ENCODE peak calls at places on chromosomes 3 and 15, in five cellular contexts. B, E, D, C and H are unnamed samples.

GRCh38 chr3:126948980-126949535 is 33.9 kb upstream of the PLXNA1 start:
- DNase-seq in B (no peak), C (no peak), D (no peak), E (no peak), H (no peak)

GRCh38 chr3:129974451-129975331 is at the start of gene TRH:
- DNase-seq in B (no peak), E (no peak), D (no peak), C (no peak), H (no peak)

GRCh38 chr3:188338081-188338480 is 184.1 kb downstream of the LPP start:
- DNase-seq in B (no peak), E (no peak), D (no peak), C (no peak), H (no peak)

GRCh38 chr3:151863611-151864010 is 9.8 kb upstream of the SUCNR1 start:
- DNase-seq in D (no peak), C (peak; percentile 55), E (no peak), B (no peak), H (no peak)

GRCh38 chr3:82012775-82013174 is 251.3 kb upstream of the GBE1 start:
- DNase-seq in D (no peak), E (no peak), B (no peak), C (no peak), H (no peak)

GRCh38 chr3:156483961-156484787 is 70.7 kb downstream of the SSR3 start:
- DNase-seq in B (peak; percentile 69), C (peak; percentile 75), D (no peak), E (no peak), H (no peak)

GRCh38 chr3:126986001-126986400 is 3.1 kb downstream of the PLXNA1 start:
- DNase-seq in D (no peak), C (peak; percentile 30), B (no peak), E (no peak), H (no peak)

GRCh38 chr3:79351693-79352092 is 416.1 kb downstream of the ROBO1 start:
- DNase-seq in D (no peak), B (no peak), E (no peak), C (no peak), H (no peak)

GRCh38 chr3:74167926-74168325 is 446.5 kb downstream of the CNTN3 start:
- DNase-seq in D (no peak), E (no peak), B (no peak), C (no peak), H (no peak)

GRCh38 chr15:50943623-50944022 is 35.1 kb downstream of the AP4E1 start:
- DNase-seq in D (no peak), E (no peak), C (no peak), B (no peak), H (no peak)

GRCh38 chr3:144229237-144229830 is 257.7 kb downstream of the DIPK2A start:
- DNase-seq in B (no peak), C (peak; percentile 27), E (no peak), D (no peak), H (no peak)

GRCh38 chr3:61847784-61848462 is 286.6 kb downstream of the PTPRG start:
- DNase-seq in C (peak; percentile 80), B (no peak), D (peak; percentile 86), E (peak; percentile 31), H (no peak)

GRCh38 chr3:61922118-61922517 is 360.7 kb downstream of the PTPRG start:
- DNase-seq in C (no peak), B (no peak), D (no peak), E (no peak), H (no peak)

GRCh38 chr15:84671211-84671610 is 13.2 kb upstream of the NMB start:
- DNase-seq in D (no peak), B (no peak), C (peak; percentile 84), E (no peak), H (no peak)

GRCh38 chr3:185688808-185689207 is 102.7 kb downstream of the SENP2 start:
- DNase-seq in C (peak; percentile 90), D (no peak), B (no peak), E (no peak), H (no peak)

GRCh38 chr15:79365765-79366164 is 54.9 kb downstream of the TMED3 start:
- DNase-seq in C (no peak), B (no peak), D (no peak), E (no peak), H (no peak)

GRCh38 chr15:78049691-78050440 is 27.6 kb downstream of the TBC1D2B start:
- DNase-seq in D (peak; percentile 48), E (no peak), C (peak; percentile 62), B (peak; percentile 70), H (no peak)

GRCh38 chr15:90826886-90827435 is 41.4 kb upstream of the FURIN start:
- DNase-seq in E (no peak), C (no peak), B (no peak), D (no peak), H (no peak)

GRCh38 chr15:71599404-71600225 is 210.7 kb upstream of the NR2E3 start:
- DNase-seq in D (no peak), B (no peak), C (no peak), E (no peak), H (no peak)

GRCh38 chr3:12893247-12893646 is 51.9 kb upstream of the RPL32 start:
- DNase-seq in B (no peak), E (no peak), D (no peak), C (no peak), H (no peak)

GRCh38 chr15:80710635-80711553 is 15.8 kb downstream of the ABHD17C start:
- DNase-seq in D (no peak), B (no peak), E (no peak), C (no peak), H (no peak)

GRCh38 chr3:172210355-172210754 is 171.0 kb downstream of the FNDC3B start:
- DNase-seq in D (no peak), C (peak; percentile 53), E (no peak), B (no peak), H (no peak)

GRCh38 chr3:1987983-1988382 is 110.7 kb upstream of the CNTN4 start:
- DNase-seq in C (peak; percentile 1), B (no peak), E (no peak), D (no peak), H (no peak)

GRCh38 chr15:66611257-66612053 is 45.7 kb upstream of the LCTL start:
- DNase-seq in B (no peak), D (no peak), E (no peak), C (no peak), H (no peak)

GRCh38 chr3:17301271-17301670 is 416.5 kb downstream of the PLCL2 start:
- DNase-seq in C (no peak), D (no peak), B (no peak), E (no peak), H (no peak)

GRCh38 chr3:43006825-43007224 is 27.7 kb downstream of the GASK1A start:
- DNase-seq in E (no peak), C (no peak), D (no peak), B (no peak), H (no peak)

GRCh38 chr3:43012189-43012588 is 33.1 kb downstream of the GASK1A start:
- DNase-seq in E (no peak), B (no peak), D (no peak), C (no peak), H (no peak)

GRCh38 chr3:43013256-43013655 is 34.1 kb downstream of the GASK1A start:
- DNase-seq in C (no peak), D (no peak), E (no peak), B (no peak), H (no peak)

GRCh38 chr3:43011638-43012037 is 32.5 kb downstream of the GASK1A start:
- DNase-seq in E (no peak), D (no peak), C (no peak), B (no peak), H (no peak)

GRCh38 chr3:43009547-43009946 is 30.4 kb downstream of the GASK1A start:
- DNase-seq in B (no peak), D (no peak), C (no peak), E (no peak), H (no peak)
- TF ChIP-seq CTCF in B (no peak), D (no peak), C (no peak), E (no peak), H (no peak)

DNA sequence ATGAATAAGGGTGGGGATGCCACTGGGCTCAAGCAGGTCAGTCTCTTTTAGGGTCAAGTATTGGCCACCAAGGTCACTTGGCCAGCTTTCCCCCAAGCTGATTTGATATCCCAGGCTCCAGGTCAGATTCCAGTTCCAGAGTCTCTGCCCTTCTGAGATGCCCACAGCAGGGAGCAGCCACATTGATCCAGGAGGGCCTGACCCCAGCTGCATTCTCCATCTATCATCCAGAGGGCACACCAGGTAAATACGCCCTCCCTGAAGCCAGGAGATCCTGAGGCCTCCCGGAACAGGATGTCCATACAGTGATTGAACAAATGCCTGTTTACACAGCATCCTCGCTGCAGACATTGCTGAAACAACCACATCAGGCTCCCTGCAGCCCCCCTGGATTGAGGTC is 264.6 kb upstream of the TLE3 start:
- DNase-seq in C (no peak), E (no peak), B (no peak), D (no peak), H (no peak)
- TF ChIP-seq CTCF in C (no peak), E (no peak), B (no peak), D (no peak), H (no peak)

GRCh38 chr3:138673641-138674040 is 65.1 kb downstream of the FAIM start:
- DNase-seq in C (peak; percentile 69), B (no peak), E (no peak), D (no peak), H (no peak)

GRCh38 chr3:138678086-138678485 is 69.5 kb downstream of the FAIM start:
- DNase-seq in B (no peak), C (no peak), E (no peak), D (no peak), H (no peak)

GRCh38 chr3:138678874-138679392 is 70.4 kb downstream of the FAIM start:
- DNase-seq in D (no peak), E (no peak), C (no peak), B (no peak), H (no peak)

GRCh38 chr3:138674131-138674530 is 65.6 kb downstream of the FAIM start:
- DNase-seq in C (no peak), E (no peak), D (no peak), B (no peak), H (no peak)

DNA sequence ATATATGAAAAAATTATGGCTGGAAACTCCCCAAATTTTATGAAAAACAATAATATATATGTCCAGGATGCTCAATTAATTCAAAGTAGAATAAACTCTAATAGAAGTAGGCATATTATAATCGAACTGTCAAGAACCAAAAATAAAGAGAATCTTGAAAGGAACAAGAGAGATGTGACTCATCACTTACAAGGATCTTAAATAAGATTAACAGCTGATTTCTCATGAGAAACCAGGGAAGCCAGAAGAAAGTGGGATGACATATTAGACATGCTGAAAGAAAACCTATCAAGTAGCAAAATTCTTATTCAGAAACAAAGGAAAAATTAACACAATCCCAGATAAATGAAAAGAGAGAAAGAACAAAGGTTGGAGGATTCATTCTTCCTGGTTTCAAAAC is 66.8 kb downstream of the FAIM start:
- DNase-seq in D (no peak), B (no peak), C (peak; percentile 21), E (no peak), H (no peak)
- TF ChIP-seq CTCF in D (no peak), B (no peak), C (no peak), E (no peak), H (no peak)

DNA sequence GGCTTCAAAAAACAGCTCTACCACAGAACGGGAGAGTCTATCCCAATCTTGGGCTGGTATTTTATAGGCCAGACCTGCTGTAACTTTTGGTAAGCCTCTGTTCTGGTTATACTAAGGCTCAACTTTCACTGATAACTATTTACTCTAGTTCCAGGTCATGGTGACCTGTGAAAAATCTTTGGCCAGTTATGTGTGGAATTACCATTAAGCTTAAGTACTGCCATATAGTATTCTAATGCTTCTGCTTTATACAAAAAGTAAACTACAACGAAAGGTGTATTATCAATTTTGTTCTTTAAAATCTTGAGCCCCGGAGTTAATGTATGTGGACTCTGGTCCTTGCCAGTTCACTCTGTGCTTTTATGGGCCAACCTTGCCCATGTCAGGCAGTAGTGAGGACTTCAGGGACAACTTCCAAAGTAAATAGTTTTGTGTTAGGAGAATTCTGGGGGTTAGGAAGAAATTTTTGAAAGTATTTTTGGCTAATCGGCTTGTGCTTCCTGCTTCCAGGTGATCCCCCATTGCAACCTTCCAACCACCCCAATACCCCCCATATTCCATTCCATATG is 6.4 kb downstream of the SIAH2 start:
- DNase-seq in D (no peak), C (no peak), B (no peak), E (no peak), H (no peak)
- TF ChIP-seq CTCF in D (no peak), C (no peak), B (no peak), E (no peak), H (no peak)